ENCODE peak calls at places on chromosome 11, in nine cellular contexts. Y, M, O, S, N, Q, X, V and F are unnamed samples.

GRCh38 chr11:12542186-12542935 is 131.9 kb upstream of the TEAD1 start:
- DNase-seq in Y (no peak), M (no peak), O (no peak), S (peak), N (no peak), Q (no peak), X (no peak), V (no peak), F (no peak)

GRCh38 chr11:109432105-109432504 is 10.1 kb downstream of the C11orf87 start:
- DNase-seq in Y (no peak), M (no peak), O (no peak), S (peak), N (peak), Q (no peak), X (no peak), V (no peak), F (peak)

GRCh38 chr11:94151311-94151710 is 22.7 kb downstream of the PANX1 start:
- DNase-seq in Y (no peak), M (no peak), O (no peak), S (peak), N (no peak), Q (no peak), X (no peak), V (no peak), F (no peak)

GRCh38 chr11:89420981-89421380 is 70.2 kb downstream of the NOX4 start:
- DNase-seq in Y (no peak), M (no peak), O (no peak), S (no peak), N (no peak), Q (no peak), X (peak), V (no peak), F (no peak)

GRCh38 chr11:106594751-106595351 is 423.4 kb downstream of the GUCY1A2 start:
- DNase-seq in Y (no peak), M (peak), O (peak), S (no peak), N (peak), Q (no peak), X (no peak), V (no peak), F (peak)

GRCh38 chr11:59216654-59217640 is 4.2 kb upstream of the MPEG1 start:
- DNase-seq in Y (peak), M (peak), O (no peak), S (peak), N (peak), Q (no peak), X (no peak), V (peak), F (no peak)

GRCh38 chr11:1868636-1869291 is 15.9 kb downstream of the LSP1 start:
- DNase-seq in Y (no peak), M (no peak), O (no peak), S (no peak), N (no peak), Q (no peak), X (no peak), V (no peak), F (no peak)

GRCh38 chr11:4393209-4394196 is at the start of gene TRIM21:
- DNase-seq in Y (peak), M (peak), O (peak), S (peak), N (peak), Q (peak), X (peak), V (peak), F (peak)

GRCh38 chr11:59102259-59102765 is 4.7 kb upstream of the FAM111B start:
- DNase-seq in Y (peak), M (peak), O (peak), S (peak), N (peak), Q (peak), X (peak), V (peak), F (no peak)

GRCh38 chr11:88363004-88363403 is 25.5 kb upstream of the CTSC start:
- DNase-seq in Y (no peak), M (no peak), O (no peak), S (no peak), N (no peak), Q (no peak), X (no peak), V (no peak), F (no peak)

GRCh38 chr11:62680825-62681240 is 2.0 kb upstream of the UBXN1 start:
- DNase-seq in Y (peak), M (peak), O (peak), S (peak), N (peak), Q (no peak), X (peak), V (peak), F (peak)

GRCh38 chr11:95715777-95716241 is 73.8 kb downstream of the FAM76B start:
- DNase-seq in Y (peak), M (peak), O (peak), S (peak), N (no peak), Q (no peak), X (peak), V (no peak), F (peak)

GRCh38 chr11:94740975-94741707 is 27.0 kb upstream of the AMOTL1 start:
- DNase-seq in Y (no peak), M (peak), O (peak), S (peak), N (peak), Q (peak), X (peak), V (peak), F (peak)

GRCh38 chr11:8671242-8671641 is 11.2 kb downstream of the TRIM66 start:
- DNase-seq in Y (no peak), M (no peak), O (peak), S (peak), N (peak), Q (peak), X (peak), V (peak), F (peak)

GRCh38 chr11:43578346-43579170 is 102.0 kb upstream of the HSD17B12 start:
- DNase-seq in Y (no peak), M (no peak), O (peak), S (peak), N (peak), Q (no peak), X (no peak), V (peak), F (peak)

GRCh38 chr11:78270993-78271392 is 82.3 kb downstream of the USP35 start:
- DNase-seq in Y (no peak), M (no peak), O (no peak), S (no peak), N (no peak), Q (no peak), X (no peak), V (no peak), F (no peak)

GRCh38 chr11:7321708-7322448 is 70.2 kb downstream of the SYT9 start:
- DNase-seq in Y (no peak), M (no peak), O (peak), S (no peak), N (no peak), Q (no peak), X (no peak), V (no peak), F (no peak)

GRCh38 chr11:110251837-110252236 is 44.6 kb downstream of the RDX start:
- DNase-seq in Y (no peak), M (no peak), O (no peak), S (peak), N (peak), Q (no peak), X (peak), V (peak), F (peak)

GRCh38 chr11:47121731-47122130 is 54.9 kb downstream of the ARFGAP2 start:
- DNase-seq in Y (no peak), M (no peak), O (no peak), S (no peak), N (no peak), Q (no peak), X (no peak), V (no peak), F (no peak)

GRCh38 chr11:34620820-34621792 is at the start of gene EHF:
- DNase-seq in Y (no peak), M (no peak), O (no peak), S (no peak), N (no peak), Q (no peak), X (no peak), V (no peak), F (no peak)

GRCh38 chr11:27497284-27497866 is 9.2 kb downstream of the LIN7C start:
- DNase-seq in Y (peak), M (peak), O (peak), S (peak), N (peak), Q (no peak), X (peak), V (peak), F (peak)

GRCh38 chr11:46055371-46055770 is 65.9 kb downstream of the PHF21A start:
- DNase-seq in Y (no peak), M (no peak), O (peak), S (peak), N (peak), Q (peak), X (no peak), V (peak), F (peak)

GRCh38 chr11:16266021-16266420 is 90.3 kb downstream of the SOX6 start:
- DNase-seq in Y (no peak), M (no peak), O (no peak), S (no peak), N (no peak), Q (no peak), X (no peak), V (no peak), F (no peak)

GRCh38 chr11:83033972-83034672 is 37.6 kb downstream of the RAB30 start:
- DNase-seq in Y (no peak), M (peak), O (peak), S (peak), N (peak), Q (no peak), X (peak), V (peak), F (peak)

GRCh38 chr11:118659956-118660645 is 19.3 kb downstream of the TREH start:
- DNase-seq in Y (no peak), M (no peak), O (peak), S (no peak), N (no peak), Q (no peak), X (no peak), V (no peak), F (no peak)

GRCh38 chr11:17221968-17222367 is 14.2 kb upstream of the PIK3C2A start:
- DNase-seq in Y (no peak), M (no peak), O (no peak), S (peak), N (peak), Q (no peak), X (no peak), V (no peak), F (peak)

GRCh38 chr11:7826316-7826715 is 29.6 kb upstream of the OR5P2 start:
- DNase-seq in Y (no peak), M (no peak), O (no peak), S (no peak), N (no peak), Q (no peak), X (no peak), V (no peak), F (no peak)

GRCh38 chr11:34065505-34066203 is 14.1 kb downstream of the CAPRIN1 start:
- DNase-seq in Y (no peak), M (no peak), O (peak), S (peak), N (peak), Q (no peak), X (peak), V (peak), F (peak)

GRCh38 chr11:27471588-27472397 is 797 bp downstream of the LGR4 start:
- DNase-seq in Y (no peak), M (peak), O (peak), S (peak), N (no peak), Q (peak), X (peak), V (no peak), F (no peak)

GRCh38 chr11:72257551-72257950 is 13.6 kb upstream of the PHOX2A start:
- DNase-seq in Y (no peak), M (no peak), O (no peak), S (no peak), N (no peak), Q (no peak), X (no peak), V (no peak), F (no peak)

GRCh38 chr11:18540207-18541009 is 13.7 kb upstream of the TSG101 start:
- DNase-seq in Y (peak), M (peak), O (peak), S (peak), N (peak), Q (no peak), X (peak), V (peak), F (no peak)

GRCh38 chr11:119493712-119494111 is 70.7 kb upstream of the THY1 start:
- DNase-seq in Y (peak), M (peak), O (peak), S (peak), N (peak), Q (peak), X (peak), V (peak), F (no peak)

GRCh38 chr11:6604081-6604626 is 580 bp downstream of the ILK start:
- DNase-seq in Y (peak), M (peak), O (peak), S (peak), N (peak), Q (peak), X (peak), V (peak), F (peak)

GRCh38 chr11:8671651-8672062 is 10.8 kb downstream of the TRIM66 start:
- DNase-seq in Y (no peak), M (no peak), O (no peak), S (no peak), N (peak), Q (no peak), X (no peak), V (peak), F (peak)

GRCh38 chr11:128906185-128907065 is 15.3 kb downstream of the KCNJ5 start:
- DNase-seq in Y (no peak), M (no peak), O (no peak), S (no peak), N (no peak), Q (no peak), X (no peak), V (no peak), F (no peak)
- H2AFZ ChIP-seq in Y (no peak), M (peak), O (no peak), S (no peak), N (no peak), Q (no peak), X (no peak), V (no peak), F (no peak)

GRCh38 chr11:67420147-67420645 is 4.7 kb downstream of the CARNS1 start:
- DNase-seq in Y (no peak), M (no peak), O (no peak), S (no peak), N (no peak), Q (no peak), X (no peak), V (no peak), F (no peak)
- H2AFZ ChIP-seq in Y (no peak), M (no peak), O (no peak), S (peak), N (peak), Q (peak), X (peak), V (peak), F (peak)

GRCh38 chr11:104366321-104366734 is 202.4 kb upstream of the PDGFD start:
- DNase-seq in Y (no peak), M (no peak), O (no peak), S (no peak), N (no peak), Q (no peak), X (no peak), V (no peak), F (no peak)
- H2AFZ ChIP-seq in Y (no peak), M (no peak), O (no peak), S (no peak), N (no peak), Q (no peak), X (no peak), V (no peak), F (no peak)

GRCh38 chr11:129694966-129695365 is 120.7 kb upstream of the TMEM45B start:
- DNase-seq in Y (no peak), M (no peak), O (no peak), S (peak), N (no peak), Q (no peak), X (peak), V (no peak), F (peak)
- H2AFZ ChIP-seq in Y (no peak), M (peak), O (no peak), S (no peak), N (no peak), Q (peak), X (peak), V (no peak), F (no peak)

GRCh38 chr11:24734742-24735141 is 237.9 kb downstream of the LUZP2 start:
- DNase-seq in Y (no peak), M (no peak), O (no peak), S (no peak), N (no peak), Q (no peak), X (no peak), V (no peak), F (no peak)

GRCh38 chr11:24739637-24740036 is 242.8 kb downstream of the LUZP2 start:
- DNase-seq in Y (no peak), M (no peak), O (no peak), S (no peak), N (no peak), Q (no peak), X (no peak), V (no peak), F (no peak)

GRCh38 chr11:24738972-24739371 is 242.1 kb downstream of the LUZP2 start:
- DNase-seq in Y (no peak), M (no peak), O (no peak), S (no peak), N (no peak), Q (no peak), X (no peak), V (no peak), F (no peak)
- H2AFZ ChIP-seq in Y (no peak), M (no peak), O (no peak), S (no peak), N (peak), Q (no peak), X (no peak), V (no peak), F (no peak)

DNA sequence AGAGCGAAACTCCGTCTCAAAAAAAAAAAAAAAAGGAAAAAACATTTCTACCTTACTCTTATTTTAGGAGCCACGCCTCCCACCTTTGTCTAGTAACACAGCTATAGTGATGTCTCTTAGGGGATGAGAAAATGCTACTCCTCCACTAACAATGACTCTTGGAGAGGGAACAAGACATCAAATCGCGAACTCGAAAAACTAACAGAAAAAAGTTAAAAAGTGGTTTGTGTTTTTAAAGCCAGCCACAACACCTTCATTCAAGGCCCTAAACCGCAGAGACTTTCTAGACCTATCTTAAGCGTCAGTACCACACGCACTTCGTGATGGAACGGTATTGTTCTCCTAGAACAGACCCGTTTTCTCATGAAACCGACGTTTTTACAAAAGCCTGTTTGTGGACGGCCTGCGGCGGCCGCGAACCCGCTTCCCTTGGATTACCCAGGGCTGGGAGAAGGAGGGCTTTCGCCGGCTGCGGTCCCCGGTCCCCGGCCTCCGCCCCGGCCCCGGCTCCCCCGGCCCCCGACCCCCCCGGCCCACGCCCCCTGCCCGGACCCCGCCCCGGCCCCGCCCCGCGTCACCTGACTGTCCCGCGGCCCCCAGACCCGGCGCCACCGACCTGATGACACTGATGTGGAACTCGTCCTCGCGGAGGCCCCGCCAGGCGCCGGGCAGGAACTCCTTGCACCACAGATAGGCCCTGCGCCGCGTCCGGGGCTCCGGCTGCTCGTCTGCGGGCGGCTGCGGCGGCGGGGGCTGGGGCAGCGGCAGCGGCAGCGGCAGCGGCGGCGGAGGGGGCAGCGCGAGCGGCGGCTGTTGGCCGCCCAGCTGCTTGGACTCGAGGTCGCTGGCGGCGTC is 749 bp downstream of the CHKA start:
- DNase-seq in Y (peak), M (peak), O (peak), S (peak), N (peak), Q (peak), X (peak), V (peak), F (peak)
- H2AFZ ChIP-seq in Y (no peak), M (peak), O (no peak), S (peak), N (peak), Q (peak), X (peak), V (peak), F (peak)

GRCh38 chr11:132681971-132682370 is 850.3 kb downstream of the OPCML start:
- DNase-seq in Y (no peak), M (no peak), O (no peak), S (no peak), N (no peak), Q (no peak), X (no peak), V (no peak), F (no peak)

GRCh38 chr11:132686827-132687370 is 845.4 kb downstream of the OPCML start:
- DNase-seq in Y (no peak), M (no peak), O (no peak), S (no peak), N (no peak), Q (no peak), X (peak), V (no peak), F (no peak)

GRCh38 chr11:132683602-132684001 is 848.7 kb downstream of the OPCML start:
- DNase-seq in Y (no peak), M (no peak), O (no peak), S (peak), N (peak), Q (no peak), X (no peak), V (no peak), F (no peak)

DNA sequence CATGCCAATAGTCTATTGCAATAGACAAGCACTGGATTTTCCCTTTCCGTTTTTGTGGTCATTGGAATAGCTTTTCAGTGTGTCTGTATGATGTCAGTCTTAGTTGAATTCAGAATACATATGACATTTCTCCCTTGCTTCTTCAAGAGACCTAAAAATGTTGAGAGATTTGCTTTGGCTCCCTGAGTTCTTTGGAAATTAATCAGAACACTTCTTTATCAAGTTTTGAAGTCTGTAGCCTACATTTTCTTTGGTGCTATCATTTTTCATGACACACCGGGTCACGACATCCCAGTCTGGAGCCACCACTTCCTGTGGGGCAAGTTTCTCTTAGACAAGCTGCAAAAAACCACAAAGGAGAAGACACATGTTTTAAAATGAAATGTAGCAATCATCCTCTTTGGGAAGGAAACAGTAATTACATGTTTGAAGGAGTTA is 847.1 kb downstream of the OPCML start:
- DNase-seq in Y (no peak), M (peak), O (no peak), S (peak), N (peak), Q (no peak), X (no peak), V (peak), F (peak)
- H2AFZ ChIP-seq in Y (no peak), M (no peak), O (no peak), S (no peak), N (no peak), Q (peak), X (no peak), V (no peak), F (no peak)